ENCODE peak calls at places on chromosomes 1 and 21, in six cellular contexts. T is left lung; K is right lobe of liver; Z is heart left ventricle; I is mucosa of descending colon; E is activated T-cell treated with anti-CD3 and anti-CD28 coated beads, Interleukin-2, amount 50 U/mL, for 72 hours. W is an unnamed sample.

GRCh38 chr1:169724168-169724567 is 9.7 kb downstream of the SELE start:
- ATAC-seq in T (no peak), K (no peak), Z (no peak), I (peak), E (no peak), W (no peak)

GRCh38 chr1:202811296-202812175 is 782 bp downstream of the PCAT6 start:
- ATAC-seq in T (peak), K (no peak), Z (no peak), I (peak), E (peak), W (peak)

GRCh38 chr21:46226146-46226545 is 2.4 kb downstream of the LSS start:
- ATAC-seq in T (no peak), K (peak), Z (no peak), I (no peak), E (no peak), W (no peak)

GRCh38 chr1:99704356-99704816 is 58.5 kb downstream of the PALMD start:
- ATAC-seq in T (no peak), K (no peak), Z (no peak), I (peak), E (no peak), W (no peak)

GRCh38 chr1:234686035-234686434 is 76.1 kb upstream of the IRF2BP2 start:
- ATAC-seq in T (no peak), K (no peak), Z (no peak), I (no peak), E (no peak), W (no peak)

GRCh38 chr1:12630946-12631540 is 12.8 kb upstream of the AADACL4 start:
- ATAC-seq in T (peak), K (no peak), Z (no peak), I (no peak), E (no peak), W (no peak)

GRCh38 chr1:41799723-41800122 is 119.0 kb downstream of the HIVEP3 start:
- ATAC-seq in T (peak), K (no peak), Z (no peak), I (no peak), E (peak), W (no peak)

GRCh38 chr1:59333626-59334277 is 36.9 kb downstream of the FGGY start:
- ATAC-seq in T (no peak), K (peak), Z (no peak), I (peak), E (peak), W (no peak)

GRCh38 chr1:236535656-236536293 is 12.0 kb downstream of the LGALS8 start:
- ATAC-seq in T (no peak), K (peak), Z (no peak), I (no peak), E (no peak), W (no peak)

GRCh38 chr1:10084045-10084444 is 51.3 kb downstream of the UBE4B start:
- ATAC-seq in T (no peak), K (no peak), Z (no peak), I (no peak), E (no peak), W (no peak)

W was measured in stimulated activated memory B cell treated with anti-CD40 and anti-IgM and Interleukin-4, amounts not matched to agents 10 μg/mL and 1 μg/mL and 100 μg/mL, for 72 hours.